ENCODE peak calls at places on chromosomes 7 and 10, in eight cellular contexts. One of them, this sample, is unnamed.

GRCh38 chr10:126405239-126405785 is 17.0 kb upstream of the ADAM12 start:
- DNase-seq in testis: no peak
- DNase-seq in sigmoid colon: no peak
- DNase-seq in uterus: no peak
- DNase-seq in A549: no peak
- DNase-seq in GM12891: no peak
- DNase-seq in spleen: no peak
- DNase-seq in heart left ventricle: no peak
- DNase-seq in this sample: no peak

GRCh38 chr7:150800576-150801241 is at the start of gene TMEM176A:
- DNase-seq in testis: no peak
- DNase-seq in sigmoid colon: no peak
- DNase-seq in uterus: no peak
- DNase-seq in A549: no peak
- DNase-seq in GM12891: no peak
- DNase-seq in spleen: no peak
- DNase-seq in heart left ventricle: no peak
- DNase-seq in this sample: no peak

GRCh38 chr7:135879238-135879637 is 97.9 kb downstream of the MTPN start:
- DNase-seq in testis: no peak
- DNase-seq in sigmoid colon: no peak
- DNase-seq in uterus: no peak
- DNase-seq in A549: no peak
- DNase-seq in GM12891: no peak
- DNase-seq in spleen: no peak
- DNase-seq in heart left ventricle: no peak
- DNase-seq in this sample: no peak

GRCh38 chr7:50068850-50069551 is 24.0 kb downstream of the ZPBP start:
- DNase-seq in testis: no peak
- DNase-seq in sigmoid colon: no peak
- DNase-seq in uterus: no peak
- DNase-seq in A549: no peak
- DNase-seq in GM12891: no peak
- DNase-seq in spleen: no peak
- DNase-seq in heart left ventricle: no peak
- DNase-seq in this sample: peak

GRCh38 chr10:124743188-124744046 is 761 bp downstream of the FAM53B start:
- DNase-seq in testis: no peak
- DNase-seq in sigmoid colon: peak
- DNase-seq in uterus: no peak
- DNase-seq in A549: peak
- DNase-seq in GM12891: no peak
- DNase-seq in spleen: peak
- DNase-seq in heart left ventricle: no peak
- DNase-seq in this sample: peak

GRCh38 chr7:156059374-156059773 is 247.1 kb upstream of the SHH start:
- DNase-seq in testis: no peak
- DNase-seq in sigmoid colon: no peak
- DNase-seq in uterus: no peak
- DNase-seq in A549: no peak
- DNase-seq in GM12891: no peak
- DNase-seq in spleen: no peak
- DNase-seq in heart left ventricle: no peak
- DNase-seq in this sample: no peak

GRCh38 chr7:157612664-157613561 is 276.1 kb downstream of the DNAJB6 start:
- DNase-seq in testis: peak
- DNase-seq in sigmoid colon: peak
- DNase-seq in uterus: no peak
- DNase-seq in A549: no peak
- DNase-seq in GM12891: peak
- DNase-seq in spleen: peak
- DNase-seq in heart left ventricle: peak
- DNase-seq in this sample: peak

GRCh38 chr7:133937786-133938185 is 189.4 kb upstream of the LRGUK start:
- DNase-seq in testis: no peak
- DNase-seq in sigmoid colon: no peak
- DNase-seq in uterus: no peak
- DNase-seq in A549: no peak
- DNase-seq in GM12891: no peak
- DNase-seq in spleen: no peak
- DNase-seq in heart left ventricle: no peak
- DNase-seq in this sample: no peak

GRCh38 chr10:126921974-126922525 is 16.8 kb downstream of the DOCK1 start:
- DNase-seq in testis: no peak
- DNase-seq in sigmoid colon: no peak
- DNase-seq in uterus: no peak
- DNase-seq in A549: no peak
- DNase-seq in GM12891: no peak
- DNase-seq in spleen: no peak
- DNase-seq in heart left ventricle: no peak
- DNase-seq in this sample: no peak

GRCh38 chr10:57716884-57717283 is 550.8 kb downstream of the IPMK start:
- DNase-seq in testis: no peak
- DNase-seq in sigmoid colon: no peak
- DNase-seq in uterus: no peak
- DNase-seq in A549: no peak
- DNase-seq in GM12891: no peak
- DNase-seq in spleen: no peak
- DNase-seq in heart left ventricle: no peak
- DNase-seq in this sample: no peak

GRCh38 chr10:19968745-19969144 is 152.5 kb downstream of the PLXDC2 start:
- DNase-seq in testis: no peak
- DNase-seq in sigmoid colon: no peak
- DNase-seq in uterus: no peak
- DNase-seq in A549: no peak
- DNase-seq in GM12891: no peak
- DNase-seq in spleen: no peak
- DNase-seq in heart left ventricle: no peak
- DNase-seq in this sample: no peak

GRCh38 chr7:63042730-63043511 is 955.7 kb upstream of the ZNF722 start:
- DNase-seq in testis: no peak
- DNase-seq in sigmoid colon: no peak
- DNase-seq in uterus: no peak
- DNase-seq in A549: no peak
- DNase-seq in GM12891: no peak
- DNase-seq in spleen: no peak
- DNase-seq in heart left ventricle: no peak
- DNase-seq in this sample: no peak

GRCh38 chr7:10939237-10939910 is 34.3 kb upstream of the PHF14 start:
- DNase-seq in testis: no peak
- DNase-seq in sigmoid colon: no peak
- DNase-seq in uterus: no peak
- DNase-seq in A549: peak
- DNase-seq in GM12891: no peak
- DNase-seq in spleen: no peak
- DNase-seq in heart left ventricle: peak
- DNase-seq in this sample: no peak

GRCh38 chr7:28573059-28573553 is 160.8 kb downstream of the CREB5 start:
- DNase-seq in testis: no peak
- DNase-seq in sigmoid colon: no peak
- DNase-seq in uterus: peak
- DNase-seq in A549: no peak
- DNase-seq in GM12891: no peak
- DNase-seq in spleen: no peak
- DNase-seq in heart left ventricle: peak
- DNase-seq in this sample: no peak

GRCh38 chr7:28423919-28424514 is 11.7 kb downstream of the CREB5 start:
- DNase-seq in testis: no peak
- DNase-seq in sigmoid colon: no peak
- DNase-seq in uterus: no peak
- DNase-seq in A549: no peak
- DNase-seq in GM12891: no peak
- DNase-seq in spleen: no peak
- DNase-seq in heart left ventricle: no peak
- DNase-seq in this sample: no peak

GRCh38 chr10:99548041-99548530 is 15.3 kb downstream of the NKX2-3 start:
- DNase-seq in testis: peak
- DNase-seq in sigmoid colon: no peak
- DNase-seq in uterus: no peak
- DNase-seq in A549: peak
- DNase-seq in GM12891: no peak
- DNase-seq in spleen: no peak
- DNase-seq in heart left ventricle: no peak
- DNase-seq in this sample: no peak

GRCh38 chr10:119654540-119654939 is 3.4 kb downstream of the BAG3 start:
- DNase-seq in testis: peak
- DNase-seq in sigmoid colon: peak
- DNase-seq in uterus: peak
- DNase-seq in A549: peak
- DNase-seq in GM12891: no peak
- DNase-seq in spleen: no peak
- DNase-seq in heart left ventricle: peak
- DNase-seq in this sample: no peak

GRCh38 chr7:118224521-118224920 is at the start of gene ANKRD7:
- DNase-seq in testis: peak
- DNase-seq in sigmoid colon: no peak
- DNase-seq in uterus: no peak
- DNase-seq in A549: no peak
- DNase-seq in GM12891: no peak
- DNase-seq in spleen: no peak
- DNase-seq in heart left ventricle: no peak
- DNase-seq in this sample: no peak

GRCh38 chr7:92503767-92504166 is 24.6 kb downstream of the PEX1 start:
- DNase-seq in testis: no peak
- DNase-seq in sigmoid colon: no peak
- DNase-seq in uterus: no peak
- DNase-seq in A549: no peak
- DNase-seq in GM12891: no peak
- DNase-seq in spleen: no peak
- DNase-seq in heart left ventricle: no peak
- DNase-seq in this sample: no peak

GRCh38 chr10:109928393-109928792 is 5.1 kb upstream of the XPNPEP1 start:
- DNase-seq in testis: no peak
- DNase-seq in sigmoid colon: no peak
- DNase-seq in uterus: no peak
- DNase-seq in A549: no peak
- DNase-seq in GM12891: no peak
- DNase-seq in spleen: no peak
- DNase-seq in heart left ventricle: no peak
- DNase-seq in this sample: no peak

GRCh38 chr7:28091190-28091589 is 89.4 kb downstream of the JAZF1 start:
- DNase-seq in testis: no peak
- DNase-seq in sigmoid colon: no peak
- DNase-seq in uterus: no peak
- DNase-seq in A549: no peak
- DNase-seq in GM12891: no peak
- DNase-seq in spleen: no peak
- DNase-seq in heart left ventricle: no peak
- DNase-seq in this sample: no peak

GRCh38 chr7:86926732-86927131 is 132.7 kb downstream of the ELAPOR2 start:
- DNase-seq in testis: peak
- DNase-seq in sigmoid colon: no peak
- DNase-seq in uterus: peak
- DNase-seq in A549: peak
- DNase-seq in GM12891: no peak
- DNase-seq in spleen: no peak
- DNase-seq in heart left ventricle: no peak
- DNase-seq in this sample: peak

DNA sequence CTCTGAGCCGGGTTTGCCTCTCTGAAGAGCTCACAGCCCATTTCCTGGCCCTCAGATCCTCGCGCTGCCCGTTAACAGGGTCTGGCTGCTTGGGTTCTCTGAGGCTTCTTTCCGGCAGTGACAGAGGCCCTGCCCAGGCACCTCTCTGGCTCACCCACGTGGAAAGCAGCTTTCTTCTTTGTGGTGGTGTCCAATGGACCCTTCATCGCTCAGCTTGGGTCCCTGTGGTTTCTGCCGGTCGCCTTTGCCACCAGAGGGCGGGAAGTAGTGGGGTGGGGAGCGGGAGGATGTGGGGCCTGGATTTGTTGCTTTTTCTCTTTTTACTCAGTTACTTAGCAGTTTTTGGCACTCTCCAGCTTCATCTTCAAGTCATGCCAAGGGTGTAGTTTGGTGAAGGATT is 15.6 kb upstream of the JAKMIP3 start:
- DNase-seq in testis: no peak
- DNase-seq in sigmoid colon: no peak
- DNase-seq in uterus: no peak
- DNase-seq in A549: no peak
- DNase-seq in GM12891: no peak
- DNase-seq in spleen: peak
- DNase-seq in heart left ventricle: no peak
- DNase-seq in this sample: no peak
- TF ChIP-seq POLR2A in testis: no peak
- TF ChIP-seq POLR2A in sigmoid colon: no peak
- TF ChIP-seq POLR2A in uterus: no peak
- TF ChIP-seq POLR2A in A549: no peak
- TF ChIP-seq POLR2A in GM12891: no peak
- TF ChIP-seq POLR2A in spleen: no peak
- TF ChIP-seq POLR2A in heart left ventricle: no peak
- TF ChIP-seq POLR2A in this sample: no peak

DNA sequence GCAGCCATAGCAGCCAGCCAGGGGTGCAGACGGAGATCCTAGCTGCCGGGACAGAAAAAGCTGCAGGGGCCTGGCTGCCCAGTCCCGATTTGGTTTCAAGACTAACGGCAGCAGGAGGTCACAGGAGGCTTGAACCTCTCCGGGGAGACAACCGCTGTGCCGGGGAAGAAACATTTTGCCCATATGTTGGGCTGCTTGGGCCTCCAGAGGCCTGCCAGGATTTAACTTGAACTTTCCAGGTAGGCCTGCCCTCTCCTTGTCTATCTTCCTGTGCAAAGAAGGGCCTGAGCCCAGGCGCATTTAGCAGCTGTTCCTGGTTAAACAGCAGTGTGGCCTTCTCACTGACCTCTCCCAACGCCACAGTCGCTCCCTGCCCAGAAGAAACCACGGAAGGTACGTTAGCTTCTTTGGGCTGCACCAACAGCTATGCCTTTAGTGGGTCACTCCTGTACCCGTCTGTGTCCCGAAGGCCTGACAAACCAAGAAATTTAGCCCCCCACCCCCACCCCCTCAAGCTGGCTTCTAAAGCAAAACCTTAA is 17.1 kb upstream of the PTF1A start:
- DNase-seq in testis: no peak
- DNase-seq in sigmoid colon: no peak
- DNase-seq in uterus: no peak
- DNase-seq in A549: no peak
- DNase-seq in GM12891: no peak
- DNase-seq in spleen: no peak
- DNase-seq in heart left ventricle: no peak
- DNase-seq in this sample: no peak
- TF ChIP-seq POLR2A in testis: no peak
- TF ChIP-seq POLR2A in sigmoid colon: no peak
- TF ChIP-seq POLR2A in uterus: no peak
- TF ChIP-seq POLR2A in A549: no peak
- TF ChIP-seq POLR2A in GM12891: no peak
- TF ChIP-seq POLR2A in spleen: no peak
- TF ChIP-seq POLR2A in heart left ventricle: no peak
- TF ChIP-seq POLR2A in this sample: no peak

GRCh38 chr7:129150199-129150996 is 5.9 kb downstream of the TSPAN33 start:
- DNase-seq in testis: no peak
- DNase-seq in sigmoid colon: no peak
- DNase-seq in uterus: no peak
- DNase-seq in A549: no peak
- DNase-seq in GM12891: no peak
- DNase-seq in spleen: no peak
- DNase-seq in heart left ventricle: peak
- DNase-seq in this sample: no peak
- TF ChIP-seq POLR2A in testis: no peak
- TF ChIP-seq POLR2A in sigmoid colon: no peak
- TF ChIP-seq POLR2A in uterus: no peak
- TF ChIP-seq POLR2A in A549: no peak
- TF ChIP-seq POLR2A in GM12891: no peak
- TF ChIP-seq POLR2A in spleen: no peak
- TF ChIP-seq POLR2A in heart left ventricle: no peak
- TF ChIP-seq POLR2A in this sample: no peak

GRCh38 chr10:44010873-44011602 is 362.4 kb upstream of the ZNF32 start:
- DNase-seq in testis: no peak
- DNase-seq in sigmoid colon: no peak
- DNase-seq in uterus: no peak
- DNase-seq in A549: no peak
- DNase-seq in GM12891: peak
- DNase-seq in spleen: no peak
- DNase-seq in heart left ventricle: peak
- DNase-seq in this sample: no peak
- TF ChIP-seq POLR2A in testis: no peak
- TF ChIP-seq POLR2A in sigmoid colon: no peak
- TF ChIP-seq POLR2A in uterus: no peak
- TF ChIP-seq POLR2A in A549: no peak
- TF ChIP-seq POLR2A in GM12891: no peak
- TF ChIP-seq POLR2A in spleen: no peak
- TF ChIP-seq POLR2A in heart left ventricle: no peak
- TF ChIP-seq POLR2A in this sample: no peak